ENCODE peak calls at places on chromosomes 3 and 15, in seven cellular contexts. T is IMR-90, C is body of pancreas, R is H54, B is sigmoid colon, G is uterus, Z is HepG2. E is an unnamed sample.

GRCh38 chr3:48344867-48345507 is 11.5 kb upstream of the SPINK8 start:
- DNase-seq in B (no peak), C (no peak), G (no peak), T (no peak), Z (no peak), R (no peak), E (no peak)

GRCh38 chr3:70933105-70933810 is 620.8 kb upstream of the MDFIC2 start:
- DNase-seq in B (no peak), G (no peak), T (no peak), R (no peak), Z (peak; percentile 9), C (no peak), E (no peak)

GRCh38 chr3:151835751-151836550 is 22.0 kb downstream of the AADAC start:
- DNase-seq in C (peak; percentile 38), T (peak; percentile 64), R (no peak), G (no peak), Z (no peak), B (no peak), E (no peak)

GRCh38 chr15:101057841-101058407 is 138.8 kb downstream of the LRRK1 start:
- DNase-seq in C (no peak), G (no peak), T (no peak), Z (no peak), B (peak; percentile 48), R (no peak), E (peak; percentile 7)

GRCh38 chr3:110106805-110107204 is 769.5 kb upstream of the DPPA4 start:
- DNase-seq in B (no peak), R (no peak), G (no peak), C (no peak), Z (no peak), T (peak; percentile 66), E (no peak)

GRCh38 chr15:85354432-85354831 is 26.0 kb upstream of the AKAP13 start:
- DNase-seq in T (peak; percentile 77), R (no peak), B (no peak), Z (no peak), C (no peak), G (no peak), E (no peak)

GRCh38 chr3:7658294-7658693 is 797.4 kb downstream of the GRM7 start:
- DNase-seq in Z (no peak), T (no peak), G (no peak), C (no peak), B (no peak), R (no peak), E (no peak)

GRCh38 chr15:66786222-66786621 is 84.2 kb downstream of the SMAD6 start:
- DNase-seq in Z (no peak), R (no peak), T (no peak), B (no peak), C (no peak), G (no peak), E (no peak)

GRCh38 chr15:89492111-89492641 is 4.2 kb downstream of the RHCG start:
- DNase-seq in Z (no peak), T (no peak), B (peak; percentile 51), G (no peak), C (no peak), R (no peak), E (no peak)

GRCh38 chr15:53307952-53308624 is 451.4 kb downstream of the WDR72 start:
- DNase-seq in C (no peak), G (no peak), R (no peak), B (no peak), Z (no peak), T (no peak), E (no peak)

GRCh38 chr3:17831366-17831765 is 88.9 kb upstream of the TBC1D5 start:
- DNase-seq in R (no peak), Z (no peak), C (no peak), G (no peak), B (no peak), T (peak; percentile 9), E (no peak)

GRCh38 chr15:73318463-73319351 is 50.1 kb downstream of the HCN4 start:
- DNase-seq in C (peak; percentile 14), B (no peak), Z (no peak), G (no peak), T (no peak), R (no peak), E (peak; percentile 54)

GRCh38 chr3:123331651-123332050 is 117.2 kb downstream of the ADCY5 start:
- DNase-seq in R (no peak), Z (no peak), T (no peak), C (no peak), B (peak; percentile 44), G (no peak), E (no peak)

GRCh38 chr3:39810647-39811161 is 1.3 kb downstream of the MYRIP start:
- DNase-seq in R (no peak), G (no peak), C (peak; percentile 11), Z (no peak), T (no peak), B (no peak), E (no peak)

GRCh38 chr15:84699538-84700191 is 16.3 kb downstream of the SEC11A start:
- DNase-seq in Z (no peak), T (no peak), R (no peak), B (no peak), G (no peak), C (no peak), E (no peak)

GRCh38 chr3:114902691-114903101 is 244.4 kb downstream of the ZBTB20 start:
- DNase-seq in C (no peak), Z (peak; percentile 16), B (no peak), T (peak; percentile 4), G (no peak), R (no peak), E (no peak)

GRCh38 chr3:13424111-13424844 is 4.2 kb upstream of the NUP210 start:
- DNase-seq in B (no peak), T (no peak), G (no peak), Z (no peak), R (no peak), C (no peak), E (no peak)

GRCh38 chr3:177420643-177421042 is 223.4 kb upstream of the TBL1XR1 start:
- DNase-seq in B (no peak), C (no peak), T (peak; percentile 56), Z (no peak), R (no peak), G (peak; percentile 27), E (no peak)

GRCh38 chr3:152638707-152639450 is 196.1 kb upstream of the P2RY1 start:
- DNase-seq in C (peak; percentile 16), B (peak; percentile 81), T (no peak), Z (no peak), G (peak; percentile 72), R (no peak), E (peak; percentile 52)

GRCh38 chr15:58760385-58761009 is 10.6 kb upstream of the MINDY2 start:
- DNase-seq in C (no peak), T (no peak), B (no peak), Z (no peak), R (no peak), G (no peak), E (no peak)

GRCh38 chr15:75215107-75216004 is 13.7 kb downstream of the C15orf39 start:
- DNase-seq in T (no peak), B (no peak), G (no peak), Z (no peak), R (no peak), C (no peak), E (no peak)
- TF ChIP-seq POLR2A in T (no peak), B (no peak), G (no peak), Z (peak; percentile 42), R (no peak), C (peak; percentile 6), E (no peak)

DNA sequence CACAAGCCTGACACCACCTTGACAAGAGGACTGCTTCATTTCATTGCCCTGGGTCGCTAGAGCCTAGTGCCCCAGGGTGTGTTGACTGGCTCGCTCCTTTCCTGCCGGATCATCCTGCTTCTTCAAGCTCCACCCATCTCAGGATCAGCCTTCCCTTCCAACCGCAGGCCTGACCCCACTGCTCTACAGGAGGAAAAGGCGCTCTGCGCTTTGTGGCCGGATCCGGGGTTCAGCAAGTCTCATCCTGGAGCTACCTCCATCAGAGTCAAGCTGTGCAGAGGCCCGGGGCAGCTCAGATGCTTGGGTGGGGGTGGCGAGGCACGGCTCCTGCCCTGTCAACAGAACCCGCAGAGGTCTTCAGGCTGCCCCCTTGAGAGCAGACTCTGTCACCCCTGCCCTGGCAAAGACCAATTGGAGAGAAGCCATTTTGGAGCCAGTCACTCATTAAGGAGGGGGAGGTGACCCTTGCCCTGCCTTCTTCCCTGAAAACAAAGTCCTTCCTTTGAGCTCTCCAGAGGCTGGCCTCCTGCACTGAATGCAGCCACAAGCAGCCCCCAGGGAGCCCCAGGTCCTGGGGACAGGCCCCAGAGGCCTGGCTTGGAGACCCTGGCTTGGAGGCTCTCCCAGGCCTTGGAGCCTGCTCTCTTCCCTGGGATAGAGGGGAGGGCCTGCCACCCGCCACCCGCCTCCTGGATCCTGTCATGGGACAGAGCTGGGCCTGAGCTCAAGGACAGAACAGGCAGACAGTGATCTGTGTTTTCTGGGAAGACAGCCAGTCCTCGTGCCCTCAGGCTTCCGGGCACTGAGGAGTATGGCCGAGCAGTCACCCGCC is 80.3 kb downstream of the CPN2 start:
- DNase-seq in G (peak; percentile 69), C (peak; percentile 94), R (peak; percentile 88), B (peak; percentile 97), Z (peak; percentile 43), T (no peak), E (peak; percentile 96)
- TF ChIP-seq POLR2A in G (no peak), C (no peak), R (peak; percentile 56), B (no peak), Z (no peak), T (no peak), E (no peak)

GRCh38 chr15:48645558-48646330 is at the start of gene FBN1:
- DNase-seq in Z (peak; percentile 15), R (peak; percentile 64), C (peak; percentile 29), T (peak; percentile 90), G (peak; percentile 83), B (peak; percentile 90), E (peak; percentile 84)
- TF ChIP-seq POLR2A in Z (no peak), R (peak; percentile 97), C (no peak), T (peak; percentile 96), G (peak; percentile 87), B (peak; percentile 67), E (peak; percentile 62)

GRCh38 chr3:158642474-158643210 is 1.7 kb upstream of the GFM1 start:
- DNase-seq in R (no peak), Z (no peak), G (no peak), B (no peak), T (no peak), C (no peak), E (peak; percentile 74)

GRCh38 chr3:158640646-158641045 is 3.7 kb upstream of the GFM1 start:
- DNase-seq in R (no peak), G (no peak), Z (no peak), B (no peak), T (no peak), C (no peak), E (peak; percentile 25)

GRCh38 chr3:158642005-158642404 is 2.3 kb upstream of the GFM1 start:
- DNase-seq in C (no peak), B (no peak), Z (no peak), G (no peak), R (no peak), T (no peak), E (no peak)

GRCh38 chr3:158649791-158650190 is 5.5 kb downstream of the GFM1 start:
- DNase-seq in R (no peak), B (no peak), G (no peak), Z (peak; percentile 46), C (no peak), T (no peak), E (no peak)

DNA sequence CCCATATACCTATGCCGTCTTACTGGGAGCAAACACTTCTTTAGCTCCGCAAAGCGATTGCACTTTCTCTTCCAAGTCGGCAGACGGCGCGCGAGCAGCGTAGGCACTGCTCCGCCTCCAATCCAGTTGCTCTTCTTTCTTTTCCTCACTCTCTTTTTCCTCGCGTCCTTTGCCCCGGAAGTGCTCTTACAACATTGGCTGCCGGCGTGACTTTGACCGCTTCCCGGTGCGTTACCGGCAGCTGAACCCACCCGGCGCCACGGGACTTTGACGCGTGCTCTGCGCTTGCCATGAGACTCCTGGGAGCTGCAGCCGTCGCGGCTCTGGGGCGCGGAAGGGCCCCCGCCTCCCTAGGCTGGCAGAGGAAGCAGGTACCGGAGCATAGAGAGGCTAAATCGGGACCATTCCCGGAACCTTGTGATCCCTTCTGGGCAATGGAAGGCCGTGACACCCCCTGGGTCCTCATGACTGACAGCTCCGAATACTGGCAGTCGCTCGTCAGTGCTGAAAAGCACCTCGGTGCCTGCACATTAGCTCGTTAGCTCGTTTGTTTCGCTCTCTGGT is at the start of gene GFM1:
- DNase-seq in Z (peak; percentile 96), R (peak; percentile 74), C (peak; percentile 94), G (peak; percentile 89), B (peak; percentile 96), T (peak; percentile 94), E (peak; percentile 98)
- TF ChIP-seq POLR2A in Z (peak; percentile 75), R (peak; percentile 69), C (peak; percentile 30), G (peak; percentile 11), B (peak; percentile 10), T (peak; percentile 80), E (no peak)

E was measured in testis.